ENCODE peak calls at places on chromosomes 4 and X, in eight cellular contexts. S is activated T-helper 1 cell treated with anti-CD3 and anti-CD28 coated beads, Interleukin-2, amount 50 U/mL, for 16 hours; J is hepatocyte; V is brain microvascular endothelial cell; Z is T-helper 1 cell; M is substantia nigra; Y is left lung; P is lower lobe of right lung. B is an unnamed sample.

GRCh38 chrX:92213781-92214180 is 434.6 kb downstream of the PCDH11X start:
- DNase-seq in S (no peak), J (no peak), V (no peak), Z (no peak), M (no peak), Y (no peak), P (no peak), B (no peak)

GRCh38 chrX:136185409-136186022 is 38.2 kb downstream of the FHL1 start:
- DNase-seq in S (no peak), J (no peak), V (no peak), Z (no peak), M (no peak), Y (no peak), P (no peak), B (no peak)

GRCh38 chrX:115894087-115894486 is 276.5 kb upstream of the AGTR2 start:
- DNase-seq in S (no peak), J (no peak), V (peak), Z (no peak), M (no peak), Y (no peak), P (no peak), B (no peak)

GRCh38 chrX:10156199-10157031 is at the start of gene CLCN4:
- DNase-seq in S (no peak), J (peak), V (peak), Z (no peak), M (peak), Y (peak), P (peak), B (peak)

GRCh38 chrX:65601530-65602281 is 65.7 kb upstream of the MSN start:
- DNase-seq in S (peak), J (peak), V (peak), Z (peak), M (peak), Y (peak), P (peak), B (peak)

GRCh38 chr4:54902261-54902660 is 223.1 kb downstream of the KDR start:
- DNase-seq in S (no peak), J (no peak), V (no peak), Z (no peak), M (no peak), Y (no peak), P (no peak), B (no peak)

GRCh38 chrX:15738686-15739016 is 581 bp downstream of the CA5B start:
- DNase-seq in S (no peak), J (no peak), V (no peak), Z (peak), M (no peak), Y (no peak), P (no peak), B (no peak)

GRCh38 chr4:174794706-174795105 is 34.3 kb downstream of the GLRA3 start:
- DNase-seq in S (no peak), J (no peak), V (no peak), Z (no peak), M (no peak), Y (no peak), P (no peak), B (no peak)

GRCh38 chrX:39516399-39516798 is 581.4 kb downstream of the BCOR start:
- DNase-seq in S (no peak), J (no peak), V (no peak), Z (no peak), M (no peak), Y (no peak), P (no peak), B (no peak)

GRCh38 chrX:25755179-25755578 is 383.0 kb upstream of the MAGEB18 start:
- DNase-seq in S (no peak), J (no peak), V (no peak), Z (no peak), M (no peak), Y (no peak), P (no peak), B (no peak)

B was measured in tibial nerve.